ENCODE peak calls at places on chromosomes 7 and 10, in eight cellular contexts. I is mesothelial cell of epicardium, A is fibroblast of the aortic adventitia, T is amniotic epithelial cell, Y is KBM-7, R is progenitor cell of endocrine pancreas, J is GM23248, K is head of caudate nucleus. H is an unnamed sample.

GRCh38 chr7:2760098-2760889 is 72.3 kb downstream of the AMZ1 start:
- DNase-seq in K (no peak), R (no peak), I (no peak), Y (peak; percentile 62), J (peak; percentile 76), A (peak; percentile 36), T (no peak), H (peak; percentile 50)

GRCh38 chr7:74505426-74506328 is 52.0 kb downstream of the GTF2IRD1 start:
- DNase-seq in J (no peak), I (no peak), R (no peak), Y (no peak), A (no peak), T (no peak), K (no peak), H (no peak)

GRCh38 chr7:135966341-135967043 is 10.7 kb downstream of the MTPN start:
- DNase-seq in K (no peak), I (no peak), T (no peak), A (no peak), Y (peak; percentile 52), J (peak; percentile 24), R (no peak), H (no peak)

GRCh38 chr10:116892873-116893685 is 43.8 kb downstream of the ENO4 start:
- DNase-seq in I (no peak), J (no peak), R (no peak), K (no peak), A (no peak), Y (peak; percentile 72), T (peak; percentile 18), H (no peak)

GRCh38 chr10:76017026-76017732 is 585.8 kb downstream of the LRMDA start:
- DNase-seq in I (no peak), R (no peak), K (no peak), Y (no peak), J (peak; percentile 17), T (peak; percentile 26), A (no peak), H (no peak)

GRCh38 chr10:18501610-18502009 is 149.8 kb downstream of the NSUN6 start:
- DNase-seq in I (no peak), T (no peak), Y (no peak), J (no peak), R (no peak), A (no peak), K (no peak), H (no peak)

GRCh38 chr7:88111136-88111748 is 108.6 kb downstream of the SRI start:
- DNase-seq in A (peak; percentile 65), I (no peak), R (no peak), T (peak; percentile 55), J (peak; percentile 67), K (no peak), Y (peak; percentile 63), H (peak; percentile 14)

GRCh38 chr7:128892521-128893250 is 17.8 kb downstream of the KCP start:
- DNase-seq in Y (no peak), A (no peak), R (no peak), T (no peak), I (no peak), J (no peak), K (no peak), H (no peak)

GRCh38 chr10:109166935-109167334 is 756.4 kb downstream of the XPNPEP1 start:
- DNase-seq in T (no peak), Y (no peak), J (peak; percentile 42), A (peak; percentile 11), I (no peak), K (no peak), R (no peak), H (peak; percentile 10)

GRCh38 chr7:127705461-127705959 is 53.5 kb downstream of the SND1 start:
- DNase-seq in A (no peak), K (no peak), R (no peak), I (no peak), Y (no peak), T (no peak), J (peak; percentile 50), H (no peak)

GRCh38 chr10:20085115-20085514 is 268.9 kb downstream of the PLXDC2 start:
- DNase-seq in Y (no peak), R (no peak), T (peak; percentile 35), J (no peak), K (no peak), I (no peak), A (no peak), H (no peak)

GRCh38 chr7:44318296-44318695 is 7.1 kb downstream of the CAMK2B start:
- DNase-seq in K (no peak), J (no peak), I (no peak), A (no peak), Y (no peak), T (no peak), R (no peak), H (no peak)

GRCh38 chr10:18615618-18616017 is 35.8 kb downstream of the NSUN6 start:
- DNase-seq in R (no peak), J (no peak), A (no peak), T (no peak), I (no peak), Y (no peak), K (no peak), H (no peak)

GRCh38 chr10:83373659-83374058 is 765.6 kb upstream of the GHITM start:
- DNase-seq in I (no peak), A (no peak), R (no peak), Y (peak; percentile 66), J (peak; percentile 1), T (peak; percentile 95), K (no peak), H (no peak)

GRCh38 chr7:133139350-133139749 is 57.5 kb upstream of the CHCHD3 start:
- DNase-seq in J (peak; percentile 43), Y (peak; percentile 32), R (peak; percentile 38), K (no peak), A (peak; percentile 50), I (peak; percentile 48), T (peak; percentile 74), H (peak; percentile 28)

GRCh38 chr10:71423268-71423667 is 26.5 kb downstream of the CDH23 start:
- DNase-seq in J (no peak), K (no peak), R (no peak), T (no peak), A (no peak), I (no peak), Y (no peak), H (no peak)

GRCh38 chr10:116891208-116891607 is 41.9 kb downstream of the ENO4 start:
- DNase-seq in A (peak; percentile 86), J (peak; percentile 29), K (peak; percentile 64), I (peak; percentile 73), R (no peak), Y (peak; percentile 60), T (peak; percentile 45), H (peak; percentile 12)

GRCh38 chr10:7527468-7527867 is 116.6 kb upstream of the SFMBT2 start:
- DNase-seq in K (no peak), R (no peak), I (no peak), T (no peak), A (no peak), Y (no peak), J (no peak), H (no peak)

GRCh38 chr10:48594799-48595198 is 10.1 kb downstream of the ARHGAP22 start:
- DNase-seq in J (no peak), R (no peak), T (no peak), I (no peak), Y (no peak), A (no peak), K (no peak), H (no peak)

GRCh38 chr10:75910032-75910431 is 478.6 kb downstream of the LRMDA start:
- DNase-seq in R (no peak), J (peak; percentile 65), Y (peak; percentile 1), A (peak; percentile 76), K (no peak), I (no peak), T (peak; percentile 45), H (peak; percentile 13)

GRCh38 chr10:33772370-33773331 is 438.2 kb upstream of the NRP1 start:
- DNase-seq in T (no peak), R (no peak), I (no peak), Y (peak; percentile 37), J (peak; percentile 11), A (peak; percentile 46), K (peak; percentile 72), H (no peak)

GRCh38 chr10:35234073-35234472 is 102.2 kb upstream of the CCNY start:
- DNase-seq in R (no peak), I (no peak), Y (no peak), T (no peak), K (no peak), J (no peak), A (no peak), H (no peak)

GRCh38 chr10:23192396-23192740 is 256 bp downstream of the PTF1A start:
- DNase-seq in I (no peak), A (no peak), K (no peak), R (no peak), J (no peak), Y (no peak), T (no peak), H (no peak)

GRCh38 chr7:41699532-41699931 is 3.4 kb downstream of the INHBA start:
- DNase-seq in I (no peak), J (peak; percentile 53), A (peak; percentile 51), R (no peak), T (peak; percentile 40), Y (no peak), K (peak; percentile 34), H (no peak)

GRCh38 chr10:12483996-12484944 is 134.9 kb downstream of the CAMK1D start:
- DNase-seq in K (no peak), R (no peak), A (no peak), I (no peak), J (peak; percentile 16), T (no peak), Y (no peak), H (no peak)

GRCh38 chr7:132118641-132119040 is 457.6 kb downstream of the PLXNA4 start:
- DNase-seq in Y (no peak), I (no peak), T (no peak), A (no peak), K (no peak), R (no peak), J (no peak), H (no peak)

GRCh38 chr10:111865550-111865949 is 318.0 kb downstream of the GPAM start:
- DNase-seq in J (no peak), Y (no peak), I (no peak), R (no peak), T (no peak), A (no peak), K (no peak), H (no peak)

GRCh38 chr10:126459878-126460481 is 71.7 kb upstream of the ADAM12 start:
- DNase-seq in T (peak; percentile 95), R (no peak), Y (no peak), I (no peak), K (no peak), A (peak; percentile 81), J (peak; percentile 96), H (peak; percentile 84)